ENCODE peak calls at places on chromosomes 16 and 17, in four cellular contexts. K, F, M and V are unnamed samples.

GRCh38 chr16:22360963-22361659 is 13.3 kb downstream of the CDR2 start:
- DNase-seq in K (no peak), F (no peak), M (no peak), V (no peak)

GRCh38 chr16:67709050-67709449 is 10.1 kb downstream of the GFOD2 start:
- DNase-seq in K (no peak), F (no peak), M (no peak), V (no peak)

GRCh38 chr17:63356275-63356905 is 89.7 kb downstream of the CYB561 start:
- DNase-seq in K (no peak), F (no peak), M (no peak), V (no peak)

GRCh38 chr17:81490599-81490992 is 22.0 kb downstream of the ACTG1 start:
- DNase-seq in K (no peak), F (no peak), M (no peak), V (no peak)

GRCh38 chr17:81294512-81295030 is 536 bp downstream of the SLC38A10 start:
- DNase-seq in K (peak), F (no peak), M (peak), V (no peak)

GRCh38 chr16:5633845-5634440 is 536.3 kb upstream of the EEF2KMT start:
- DNase-seq in K (peak), F (no peak), M (peak), V (peak)

GRCh38 chr17:65225061-65225460 is 87.9 kb downstream of the RGS9 start:
- DNase-seq in K (no peak), F (no peak), M (no peak), V (no peak)

GRCh38 chr16:51849715-51850114 is 697.2 kb downstream of the TOX3 start:
- DNase-seq in K (no peak), F (no peak), M (no peak), V (no peak)

GRCh38 chr16:3029499-3030127 is 5.8 kb downstream of the THOC6 start:
- DNase-seq in K (no peak), F (no peak), M (peak), V (no peak)

GRCh38 chr16:7004266-7004665 is 328.4 kb upstream of the RBFOX1 start:
- DNase-seq in K (no peak), F (no peak), M (no peak), V (no peak)

GRCh38 chr17:15436399-15437369 is 30.7 kb downstream of the CDRT4 start:
- DNase-seq in K (peak), F (no peak), M (peak), V (peak)

GRCh38 chr17:7837375-7838290 is 3.6 kb downstream of the KDM6B start:
- DNase-seq in K (no peak), F (no peak), M (no peak), V (peak)

GRCh38 chr16:17350212-17350611 is 120.5 kb downstream of the XYLT1 start:
- DNase-seq in K (no peak), F (no peak), M (no peak), V (no peak)

GRCh38 chr17:7881655-7882054 is 6.9 kb upstream of the CHD3 start:
- DNase-seq in K (no peak), F (no peak), M (no peak), V (no peak)

GRCh38 chr17:62882878-62883277 is 74.8 kb upstream of the MARCHF10 start:
- DNase-seq in K (no peak), F (no peak), M (no peak), V (no peak)

GRCh38 chr17:49715717-49716279 is 8.0 kb upstream of the SLC35B1 start:
- DNase-seq in K (no peak), F (no peak), M (no peak), V (no peak)

GRCh38 chr17:6701719-6702118 is 11.4 kb downstream of the SLC13A5 start:
- DNase-seq in K (peak), F (no peak), M (peak), V (peak)

GRCh38 chr17:58390884-58391283 is 26.4 kb downstream of the RNF43 start:
- DNase-seq in K (no peak), F (no peak), M (no peak), V (no peak)

GRCh38 chr17:77327566-77328463 is 187.0 kb downstream of the SEC14L1 start:
- DNase-seq in K (no peak), F (no peak), M (no peak), V (no peak)

GRCh38 chr17:181213-182163 is at the start of gene DOC2B:
- DNase-seq in K (peak), F (no peak), M (no peak), V (no peak)

GRCh38 chr17:31093866-31094599 is 744 bp upstream of the NF1 start:
- DNase-seq in K (no peak), F (no peak), M (no peak), V (peak)

GRCh38 chr16:49362230-49362629 is 11.4 kb upstream of the C16orf78 start:
- DNase-seq in K (no peak), F (no peak), M (no peak), V (no peak)

GRCh38 chr17:42179911-42180410 is 981 bp downstream of the KCNH4 start:
- DNase-seq in K (no peak), F (no peak), M (peak), V (peak)

GRCh38 chr17:46929413-46929812 is 6.5 kb downstream of the GOSR2 start:
- DNase-seq in K (no peak), F (no peak), M (no peak), V (no peak)

GRCh38 chr17:43169561-43170139 is 1.4 kb upstream of the NBR1 start:
- DNase-seq in K (peak), F (no peak), M (peak), V (peak)

GRCh38 chr17:82020874-82021727 is 1.6 kb downstream of the CENPX start:
- DNase-seq in K (peak), F (no peak), M (no peak), V (peak)

GRCh38 chr17:15210247-15210646 is 54.9 kb downstream of the PMP22 start:
- DNase-seq in K (no peak), F (no peak), M (no peak), V (no peak)

GRCh38 chr16:9370071-9370491 is 278.6 kb downstream of the HAPSTR1 start:
- DNase-seq in K (no peak), F (no peak), M (no peak), V (no peak)
- TF ChIP-seq HDAC2 in K (no peak), F (no peak), M (no peak), V (no peak)

GRCh38 chr16:11639925-11640899 is 28.0 kb upstream of the SNN start:
- DNase-seq in K (peak), F (no peak), M (peak), V (peak)

GRCh38 chr16:11637320-11637719 is 30.9 kb upstream of the SNN start:
- DNase-seq in K (no peak), F (no peak), M (no peak), V (no peak)

GRCh38 chr16:11636172-11636721 is 32.0 kb upstream of the SNN start:
- DNase-seq in K (no peak), F (no peak), M (no peak), V (peak)

GRCh38 chr16:11635679-11636171 is 32.5 kb upstream of the SNN start:
- DNase-seq in K (no peak), F (no peak), M (no peak), V (no peak)

DNA sequence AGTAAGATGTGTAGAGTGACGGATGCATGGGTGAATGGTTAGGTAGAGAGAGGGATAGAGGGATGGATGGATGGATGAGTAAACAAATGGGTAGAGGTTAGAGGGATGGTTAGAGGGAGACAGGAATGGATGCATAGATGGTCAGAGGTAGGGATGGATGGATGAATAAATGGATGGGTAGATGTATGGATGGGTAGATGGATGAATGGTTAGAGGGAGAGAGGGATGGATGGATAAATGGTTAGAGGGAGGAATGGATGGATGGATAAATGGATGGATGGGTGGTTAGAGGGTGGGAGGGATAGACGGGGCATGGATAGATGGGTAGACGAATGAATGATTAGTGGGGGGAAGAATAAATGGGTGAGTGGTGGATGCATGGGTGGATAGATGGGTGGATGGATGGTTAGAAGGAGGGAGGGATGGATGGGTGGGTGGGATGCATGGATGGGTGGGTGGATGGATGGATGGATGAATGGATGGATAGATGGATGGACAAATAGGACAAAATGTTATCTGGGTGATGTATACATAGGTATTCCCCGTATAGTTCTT is 29.2 kb upstream of the SNN start:
- DNase-seq in K (no peak), F (no peak), M (no peak), V (no peak)
- TF ChIP-seq SMC3 in K (no peak), F (no peak), M (no peak), V (no peak)

DNA sequence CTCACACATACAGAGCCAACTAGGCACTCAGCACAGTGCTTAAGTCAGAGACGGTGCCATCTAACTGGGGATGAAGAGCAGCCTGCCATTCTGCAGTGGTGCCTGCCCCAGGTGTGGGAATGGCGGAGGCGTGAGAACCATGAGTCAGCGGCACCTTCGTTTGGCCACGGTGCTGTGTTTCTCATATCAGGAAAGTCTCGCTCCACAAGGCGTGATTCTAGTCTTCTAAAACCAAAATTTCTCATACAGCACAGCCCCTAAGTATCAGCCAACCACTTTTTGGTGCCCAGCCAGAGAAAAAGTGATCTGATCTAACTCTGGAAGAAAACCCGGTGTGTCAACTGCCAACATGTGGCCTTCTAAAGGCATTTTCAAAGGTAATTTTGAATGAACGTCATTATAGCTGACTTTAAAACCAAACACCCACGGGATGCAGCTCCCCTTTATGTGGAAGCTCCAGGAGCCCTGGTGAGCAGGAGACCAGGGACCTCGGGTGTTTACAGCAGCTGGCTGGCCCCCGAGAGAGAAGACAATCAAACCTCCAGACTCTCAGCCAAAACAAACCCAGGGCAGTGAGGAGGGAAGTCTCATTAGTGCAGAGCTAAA is 54.6 kb downstream of the ABCC12 start:
- DNase-seq in K (no peak), F (peak), M (no peak), V (no peak)
- TF ChIP-seq HDAC2 in K (no peak), F (no peak), M (no peak), V (no peak)

GRCh38 chr16:23597003-23597756 is 1.1 kb upstream of the NDUFAB1 start:
- DNase-seq in K (peak), F (no peak), M (peak), V (peak)
- TF ChIP-seq SMC3 in K (no peak), F (no peak), M (peak), V (peak)

GRCh38 chr16:66608241-66609138 is 4.0 kb downstream of the CMTM3 start:
- DNase-seq in K (peak), F (no peak), M (peak), V (peak)

GRCh38 chr16:66606000-66606751 is 1.7 kb downstream of the CMTM3 start:
- DNase-seq in K (no peak), F (no peak), M (no peak), V (no peak)

GRCh38 chr16:66604376-66605176 is at the start of gene CMTM3:
- DNase-seq in K (peak), F (no peak), M (peak), V (peak)

GRCh38 chr16:66603537-66604375 is 748 bp upstream of the CMTM3 start:
- DNase-seq in K (peak), F (no peak), M (peak), V (peak)

DNA sequence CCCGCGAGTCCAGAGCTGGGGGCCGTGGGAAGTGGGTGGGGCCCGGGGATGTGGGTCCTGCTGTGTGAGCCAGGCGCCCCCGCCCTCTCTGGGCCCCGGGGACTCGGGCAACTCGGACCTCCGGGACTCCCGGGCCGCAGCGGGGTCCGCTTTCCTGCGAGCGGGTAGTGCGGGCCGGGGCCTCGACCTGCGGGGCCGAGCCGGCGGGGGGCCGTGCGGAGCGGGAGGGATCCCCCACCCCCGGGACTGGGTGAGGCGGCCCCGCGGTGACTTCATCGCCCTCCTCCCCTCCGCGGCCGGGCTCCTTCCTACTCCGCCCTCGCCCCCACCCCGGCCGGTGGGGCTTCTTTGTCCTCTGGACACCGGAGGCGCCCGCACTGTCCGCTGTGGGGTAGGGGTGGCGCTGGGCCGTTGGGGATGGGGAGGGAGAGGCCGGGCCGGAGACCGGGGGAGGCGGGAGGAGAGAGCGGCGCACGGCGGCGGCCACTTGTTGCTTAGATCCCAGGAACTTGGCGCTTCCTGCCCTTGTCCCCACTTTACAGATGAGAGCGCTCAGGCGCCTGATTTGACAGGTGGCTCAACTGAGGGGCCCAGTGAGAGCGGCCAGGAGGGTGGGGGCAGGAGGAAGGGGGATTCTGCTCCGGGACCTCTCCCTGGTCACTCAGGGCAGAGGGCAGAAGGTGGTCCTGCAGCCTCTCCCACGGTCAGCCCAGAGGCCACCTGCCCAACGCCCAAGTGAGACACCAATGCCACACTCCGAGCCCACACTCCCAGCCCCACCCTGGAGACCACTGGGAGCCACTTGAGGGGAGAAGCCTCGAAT is 884 bp downstream of the CMTM3 start:
- DNase-seq in K (peak), F (no peak), M (peak), V (peak)
- TF ChIP-seq HDAC2 in K (no peak), F (no peak), M (no peak), V (no peak)

GRCh38 chr17:34613064-34614019 is 34.0 kb downstream of the TMEM132E start:
- DNase-seq in K (no peak), F (no peak), M (peak), V (no peak)
- TF ChIP-seq SMC3 in K (no peak), F (no peak), M (no peak), V (no peak)

GRCh38 chr16:23420011-23420410 is 33.0 kb downstream of the COG7 start:
- DNase-seq in K (no peak), F (no peak), M (no peak), V (no peak)

GRCh38 chr16:23428351-23428750 is 24.6 kb downstream of the COG7 start:
- DNase-seq in K (no peak), F (no peak), M (no peak), V (no peak)

GRCh38 chr16:23424292-23424958 is 28.6 kb downstream of the COG7 start:
- DNase-seq in K (peak), F (no peak), M (no peak), V (no peak)

GRCh38 chr16:23423496-23424049 is 29.4 kb downstream of the COG7 start:
- DNase-seq in K (peak), F (no peak), M (no peak), V (peak)
- TF ChIP-seq HDAC2 in K (no peak), F (no peak), M (no peak), V (no peak)

GRCh38 chr17:1975573-1975972 is 49.6 kb downstream of the RTN4RL1 start:
- DNase-seq in K (no peak), F (no peak), M (no peak), V (no peak)
- TF ChIP-seq SMC3 in K (no peak), F (no peak), M (no peak), V (no peak)

GRCh38 chr17:75589017-75589918 is 1.7 kb downstream of the MYO15B start:
- DNase-seq in K (peak), F (peak), M (peak), V (peak)

GRCh38 chr17:75589919-75590303 is 2.3 kb downstream of the MYO15B start:
- DNase-seq in K (no peak), F (no peak), M (no peak), V (no peak)

GRCh38 chr17:75588546-75589016 is 981 bp downstream of the MYO15B start:
- DNase-seq in K (no peak), F (no peak), M (no peak), V (no peak)

GRCh38 chr17:75590314-75590761 is 2.7 kb downstream of the MYO15B start:
- DNase-seq in K (no peak), F (no peak), M (no peak), V (no peak)

DNA sequence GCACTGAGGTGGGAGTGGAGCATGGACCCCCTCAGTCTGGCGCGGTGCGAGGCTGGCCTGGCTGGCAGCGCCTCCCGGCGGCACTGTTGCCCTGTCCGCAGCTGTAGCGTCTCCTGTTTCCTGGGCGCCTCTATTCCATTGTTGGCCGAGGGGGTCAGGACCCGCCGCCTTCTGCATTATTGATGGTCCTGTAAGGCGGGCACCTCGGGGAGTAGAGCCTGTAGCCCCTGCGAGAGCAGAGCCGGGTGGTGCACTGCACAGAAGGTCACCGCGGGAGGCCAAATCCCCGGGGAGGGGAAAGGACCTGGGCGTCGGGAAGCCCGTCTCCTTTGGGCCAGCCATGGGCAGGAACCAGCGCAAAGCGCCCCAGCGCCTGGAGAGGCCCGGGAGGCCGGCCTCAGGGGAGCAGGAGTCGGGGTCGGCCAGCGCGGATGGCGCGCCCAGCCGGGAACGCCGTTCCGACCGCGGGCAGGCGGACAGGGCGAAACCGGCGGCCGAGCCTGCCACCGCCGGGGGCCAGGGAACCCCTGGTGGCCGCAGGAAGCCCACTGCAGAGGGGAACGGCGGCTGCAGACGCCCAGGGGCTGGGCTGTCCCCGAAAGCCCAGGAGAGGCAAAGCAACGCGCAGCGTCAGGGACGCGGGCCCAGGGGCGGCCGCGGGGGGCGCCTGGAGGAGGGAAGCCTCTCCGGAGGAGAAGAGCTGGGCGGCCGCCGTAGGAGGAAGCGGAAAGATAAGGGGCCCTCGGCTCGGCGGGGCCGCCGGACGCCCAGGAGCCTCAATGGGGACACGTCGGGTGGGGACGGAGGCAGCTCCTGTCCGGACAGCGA is at the start of gene MYO15B:
- DNase-seq in K (no peak), F (no peak), M (peak), V (no peak)
- TF ChIP-seq HDAC2 in K (no peak), F (no peak), M (no peak), V (no peak)

DNA sequence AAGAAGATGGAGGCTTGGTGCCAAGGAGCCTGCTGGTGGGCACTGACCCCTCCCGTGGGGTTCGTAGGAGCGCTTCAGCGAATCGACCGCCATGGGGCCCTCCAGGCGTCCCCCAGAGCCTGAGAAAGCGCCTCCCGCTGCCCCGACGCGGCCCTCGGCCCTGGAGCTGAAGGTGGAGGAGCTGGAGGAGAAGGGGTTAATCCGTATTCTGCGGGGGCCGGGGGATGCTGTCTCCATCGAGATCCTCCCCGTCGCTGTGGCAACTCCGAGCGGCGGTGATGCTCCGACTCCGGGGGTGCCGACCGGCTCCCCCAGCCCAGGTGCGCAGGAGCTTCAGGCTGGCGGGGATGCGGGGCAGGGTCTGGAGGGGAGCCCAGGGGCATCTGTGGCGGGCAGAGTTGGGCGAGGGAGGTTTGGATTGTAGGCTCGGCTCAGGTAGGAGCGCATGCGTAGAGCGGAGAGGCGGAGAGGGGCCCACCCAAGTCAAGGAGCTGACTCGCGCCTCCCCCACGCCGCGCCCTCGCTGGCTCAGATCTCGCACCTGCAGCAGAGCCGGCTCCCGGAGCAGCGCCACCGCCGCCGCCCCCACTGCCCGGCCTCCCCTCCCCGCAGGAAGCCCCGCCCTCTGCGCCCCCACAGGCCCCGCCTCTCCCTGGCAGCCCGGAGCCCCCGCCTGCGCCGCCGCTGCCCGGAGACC is 19.8 kb downstream of the FMNL1 start:
- DNase-seq in K (no peak), F (no peak), M (peak), V (no peak)
- TF ChIP-seq SMC3 in K (no peak), F (no peak), M (no peak), V (no peak)